ENCODE peak calls at places on chromosome X, in eight cellular contexts. J is GM23338, L is pancreas, B is OCI-LY7, K is suprapubic skin, X is lung, C is fibroblast of lung, H is adrenal gland. I is an unnamed sample. For H3K4me1, the result is how much of the 10 kb centered on the place peaks cover.

GRCh38 chrX:43349363-43349762 is 306.7 kb upstream of the MAOA start:
- DNase-seq in C (no peak), K (no peak), B (peak), H (peak), J (peak), X (peak), L (no peak), I (peak)

GRCh38 chrX:103629295-103630170 is 758 bp downstream of the TCEAL1 start:
- DNase-seq in K (peak), H (peak), J (peak), L (peak), B (peak), X (peak), C (peak), I (peak)

GRCh38 chrX:85505801-85506200 is 126.3 kb upstream of the POF1B start:
- DNase-seq in C (no peak), K (no peak), J (no peak), B (no peak), H (no peak), X (no peak), L (no peak), I (no peak)

GRCh38 chrX:22165732-22166457 is 106.8 kb upstream of the CBLL2 start:
- DNase-seq in J (no peak), L (no peak), H (no peak), K (no peak), X (no peak), C (peak), B (no peak), I (no peak)

GRCh38 chrX:53831662-53832635 is 145.4 kb upstream of the HUWE1 start:
- DNase-seq in X (no peak), J (peak), H (peak), L (no peak), K (no peak), B (peak), C (peak), I (peak)

GRCh38 chrX:49919617-49920016 is 2.8 kb upstream of the CLCN5 start:
- DNase-seq in L (no peak), K (peak), B (peak), X (peak), H (peak), C (peak), J (peak), I (peak)

GRCh38 chrX:78652971-78653822 is 5.9 kb downstream of the RTL3 start:
- DNase-seq in X (no peak), K (no peak), L (no peak), J (no peak), H (no peak), B (no peak), C (peak), I (no peak)

GRCh38 chrX:108699368-108699767 is 37.0 kb downstream of the IRS4 start:
- DNase-seq in H (no peak), L (no peak), J (peak), X (no peak), B (peak), C (peak), K (no peak), I (no peak)

GRCh38 chrX:111784667-111785066 is 91.3 kb upstream of the TRPC5OS start:
- DNase-seq in B (no peak), H (no peak), K (no peak), X (no peak), L (no peak), C (no peak), J (no peak), I (no peak)

GRCh38 chrX:107541244-107541643 is 87.1 kb upstream of the PRPS1 start:
- DNase-seq in C (peak), J (no peak), L (no peak), B (peak), H (no peak), X (no peak), K (no peak), I (no peak)

GRCh38 chrX:14673236-14673635 is 143.9 kb downstream of the GLRA2 start:
- DNase-seq in J (no peak), B (no peak), H (no peak), L (no peak), C (peak), K (no peak), X (no peak), I (no peak)

GRCh38 chrX:141341341-141341740 is 99.0 kb upstream of the SPANXC start:
- DNase-seq in K (no peak), L (no peak), C (peak), J (no peak), B (no peak), X (no peak), H (peak), I (no peak)

GRCh38 chrX:110322603-110323002 is 4.7 kb upstream of the AMMECR1 start:
- DNase-seq in B (no peak), L (no peak), X (no peak), J (no peak), K (no peak), H (no peak), C (peak), I (no peak)

GRCh38 chrX:30513284-30513683 is 64.3 kb downstream of the TASL start:
- DNase-seq in X (no peak), K (no peak), B (peak), L (no peak), H (no peak), C (no peak), J (peak), I (no peak)

GRCh38 chrX:78997870-78998558 is 52.8 kb downstream of the P2RY10 start:
- DNase-seq in B (peak), H (no peak), L (no peak), K (no peak), X (no peak), C (no peak), J (peak), I (no peak)

GRCh38 chrX:136586386-136586785 is 54.4 kb downstream of the VGLL1 start:
- DNase-seq in B (no peak), X (no peak), L (no peak), J (no peak), C (peak), H (no peak), K (no peak), I (peak)

GRCh38 chrX:39869846-39870601 is 227.7 kb downstream of the BCOR start:
- DNase-seq in K (no peak), C (peak), B (no peak), J (no peak), L (no peak), X (no peak), H (no peak), I (peak)

GRCh38 chrX:107576841-107577240 is 51.5 kb upstream of the PRPS1 start:
- DNase-seq in X (no peak), K (no peak), L (no peak), H (no peak), J (no peak), C (no peak), B (no peak), I (no peak)

GRCh38 chrX:41259516-41259915 is 74.4 kb upstream of the DDX3X start:
- DNase-seq in K (no peak), L (peak), X (no peak), C (peak), B (no peak), J (peak), H (no peak), I (no peak)

GRCh38 chrX:110412971-110413726 is 54.5 kb downstream of the RTL9 start:
- DNase-seq in X (peak), L (peak), H (peak), C (peak), K (peak), B (peak), J (peak), I (peak)

GRCh38 chrX:44020693-44021092 is 47.5 kb upstream of the NDP start:
- DNase-seq in C (no peak), L (no peak), J (no peak), B (no peak), H (no peak), X (no peak), K (no peak), I (no peak)

GRCh38 chrX:51336584-51336983 is 4.0 kb downstream of the NUDT10 start:
- DNase-seq in L (no peak), H (peak), X (no peak), K (no peak), C (peak), J (peak), B (peak), I (no peak)

GRCh38 chrX:65821721-65822496 is 154.5 kb downstream of the MSN start:
- DNase-seq in X (no peak), L (no peak), C (no peak), J (peak), B (no peak), K (no peak), H (no peak), I (peak)

GRCh38 chrX:154374361-154375155 is at the start of gene FLNA:
- DNase-seq in H (no peak), K (no peak), X (no peak), J (peak), B (no peak), L (peak), C (peak), I (no peak)

GRCh38 chrX:21509912-21510311 is 135.7 kb downstream of the CNKSR2 start:
- DNase-seq in J (no peak), L (no peak), B (no peak), C (peak), H (no peak), X (no peak), K (no peak), I (no peak)

GRCh38 chrX:16722481-16722880 is 3.1 kb downstream of the SYAP1 start:
- DNase-seq in L (no peak), C (no peak), H (no peak), K (no peak), B (no peak), J (no peak), X (no peak), I (no peak)

GRCh38 chrX:135384161-135384836 is 37.4 kb upstream of the SMIM10L2A start:
- DNase-seq in L (no peak), J (peak), B (no peak), X (no peak), C (no peak), K (no peak), H (no peak), I (peak)

GRCh38 chrX:16664059-16664458 is 14.1 kb downstream of the S100G start:
- DNase-seq in L (no peak), K (no peak), J (no peak), H (no peak), B (no peak), C (peak), X (no peak), I (no peak)

GRCh38 chrX:144918936-144919335 is 328.4 kb upstream of the SPANXN1 start:
- DNase-seq in L (no peak), X (no peak), C (no peak), J (no peak), K (no peak), B (no peak), H (no peak), I (no peak)

GRCh38 chrX:51860679-51861078 is 32.7 kb upstream of the MAGED1 start:
- DNase-seq in B (peak), X (no peak), H (peak), K (no peak), C (peak), J (peak), L (no peak), I (no peak)

GRCh38 chrX:39508300-39508692 is 589.5 kb downstream of the BCOR start:
- DNase-seq in B (no peak), X (no peak), K (no peak), J (no peak), H (no peak), L (no peak), C (no peak), I (peak)

GRCh38 chrX:70454441-70455365 is 10.1 kb downstream of the DLG3 start:
- DNase-seq in B (peak), K (no peak), C (peak), H (peak), L (peak), J (peak), X (peak), I (peak)

GRCh38 chrX:19747672-19748610 is 139.5 kb downstream of the SH3KBP1 start:
- DNase-seq in J (no peak), X (no peak), L (no peak), K (no peak), B (peak), C (no peak), H (no peak), I (peak)

GRCh38 chrX:3141031-3141430 is 99.8 kb downstream of the ARSF start:
- DNase-seq in X (no peak), B (no peak), L (no peak), C (peak), J (no peak), K (no peak), H (no peak), I (no peak)

GRCh38 chrX:72274526-72274925 is 2.5 kb downstream of the RPS4X start:
- DNase-seq in L (no peak), H (no peak), J (no peak), B (no peak), K (no peak), X (no peak), C (peak), I (no peak)
- H3K4me3 ChIP-seq in L (peak), H (no peak), J (peak), B (peak), K (no peak), X (no peak), C (peak), I (no peak)

GRCh38 chrX:123140904-123141303 is 43.2 kb upstream of the GRIA3 start:
- DNase-seq in C (no peak), H (no peak), L (no peak), K (no peak), B (no peak), J (no peak), X (no peak), I (no peak)

GRCh38 chrX:123138473-123138872 is 45.6 kb upstream of the GRIA3 start:
- DNase-seq in L (no peak), K (no peak), C (peak), H (no peak), J (no peak), X (no peak), B (no peak), I (no peak)

DNA sequence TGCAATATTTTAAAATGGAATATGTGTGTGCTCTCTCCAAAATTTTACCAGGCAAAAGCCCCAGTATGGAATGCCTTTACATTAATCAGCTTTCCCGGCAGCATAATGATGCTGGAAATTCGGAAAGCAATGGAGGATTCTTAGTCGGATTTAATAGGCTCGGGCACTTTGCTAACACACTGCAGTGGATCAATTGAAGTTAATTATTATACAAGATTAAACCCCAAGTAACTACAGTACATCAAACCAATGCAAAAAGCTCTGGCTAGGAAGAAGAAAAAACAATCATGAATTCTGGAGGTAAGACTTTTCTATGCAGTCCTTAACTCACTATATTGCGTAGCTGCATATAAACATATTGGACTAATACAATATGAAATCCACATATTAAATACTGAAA is 43.6 kb upstream of the GRIA3 start:
- DNase-seq in J (no peak), H (no peak), C (no peak), L (no peak), K (no peak), B (no peak), X (no peak), I (no peak)
- H3K4me1 ChIP-seq in J (under half), H (under half), C (under half), L (under half), K (under half), B (under half), X (under half), I (under half)

DNA sequence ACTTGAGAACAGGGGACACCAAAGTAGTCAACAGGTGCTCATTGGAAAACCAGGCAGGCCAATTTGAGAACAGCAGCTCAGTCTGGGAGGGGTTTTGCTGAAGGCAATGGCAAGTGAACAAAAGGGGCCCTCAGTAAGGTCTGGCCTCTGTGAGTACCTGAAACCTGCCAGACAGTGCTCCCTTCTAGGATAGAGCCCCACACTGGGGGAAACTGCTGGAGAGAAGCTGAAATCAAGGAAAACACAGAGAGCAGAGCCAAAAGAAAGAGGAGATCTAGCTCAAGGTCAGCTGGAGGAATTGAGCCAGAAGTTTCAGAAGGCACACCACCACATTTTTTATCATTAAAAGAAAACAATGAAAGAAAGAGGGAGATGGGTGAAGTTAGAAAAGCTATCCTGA is 28.2 kb downstream of the PNMA6E start:
- DNase-seq in L (no peak), K (no peak), J (no peak), B (no peak), H (no peak), X (no peak), C (no peak), I (no peak)
- H3K27ac ChIP-seq in L (no peak), K (no peak), J (no peak), B (no peak), H (peak), X (no peak), C (no peak), I (no peak)

DNA sequence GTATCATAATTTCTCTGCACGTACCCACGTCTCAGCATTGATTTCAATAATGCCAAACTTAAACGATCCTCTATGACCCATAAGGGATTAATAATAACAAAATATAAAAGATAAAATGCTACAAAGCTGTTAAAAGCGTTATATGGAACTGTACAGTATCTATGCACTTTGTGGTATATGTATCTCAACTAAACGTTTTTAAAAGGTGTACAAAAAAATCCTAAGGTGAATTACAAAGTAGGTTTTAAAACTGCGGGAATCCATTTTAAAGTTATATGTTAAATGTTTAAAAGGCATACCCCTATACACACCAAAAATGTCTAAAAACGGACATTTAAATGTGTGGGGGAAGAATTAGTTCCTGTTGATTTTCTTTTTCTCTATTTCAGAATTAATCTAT is 860 bp downstream of the ZNF182 start:
- DNase-seq in H (no peak), B (no peak), L (no peak), X (no peak), C (no peak), J (no peak), K (no peak), I (no peak)
- H3K4me3 ChIP-seq in H (peak), B (peak), L (peak), X (no peak), C (peak), J (peak), K (peak), I (no peak)

GRCh38 chrX:133749370-133749769 is 236.0 kb downstream of the GPC3 start:
- DNase-seq in X (no peak), J (no peak), K (no peak), C (no peak), B (no peak), L (no peak), H (no peak), I (peak)

GRCh38 chrX:133754657-133755056 is 230.7 kb downstream of the GPC3 start:
- DNase-seq in B (no peak), K (no peak), X (no peak), L (no peak), C (no peak), J (no peak), H (no peak), I (no peak)

GRCh38 chrX:133745361-133745760 is 240.0 kb downstream of the GPC3 start:
- DNase-seq in K (no peak), L (no peak), H (no peak), J (peak), B (no peak), X (no peak), C (no peak), I (peak)

GRCh38 chrX:133746593-133746992 is 238.8 kb downstream of the GPC3 start:
- DNase-seq in J (no peak), B (no peak), X (no peak), H (no peak), C (no peak), K (no peak), L (no peak), I (no peak)

DNA sequence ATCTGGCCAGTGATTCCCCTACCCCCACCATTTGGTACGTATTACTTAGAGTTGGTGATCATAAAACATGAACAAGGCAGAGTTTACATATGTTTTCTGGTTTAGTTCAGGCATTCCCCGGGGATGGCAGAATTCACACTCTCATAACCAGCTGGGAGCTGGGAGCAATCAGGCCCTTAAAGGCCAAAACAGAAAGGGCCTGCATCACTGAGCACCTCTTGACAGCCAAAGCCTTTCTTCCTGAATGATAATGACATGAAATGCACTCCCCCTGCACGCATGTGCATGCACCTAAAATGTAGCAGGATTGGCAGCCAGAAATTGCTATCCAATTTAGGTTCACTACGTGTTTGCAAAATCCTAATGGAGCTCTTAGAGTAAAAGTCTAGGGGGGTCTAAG is 235.4 kb downstream of the GPC3 start:
- DNase-seq in C (no peak), X (no peak), B (no peak), H (no peak), K (no peak), J (no peak), L (no peak), I (no peak)
- H3K4me1 ChIP-seq in C (under half), X (under half), B (under half), H (under half), K (under half), J (under half), L (under half), I (under half)

GRCh38 chrX:7889680-7890079 is 37.5 kb downstream of the PNPLA4 start:
- DNase-seq in L (no peak), X (no peak), B (no peak), H (no peak), K (no peak), C (peak), J (no peak), I (no peak)
- H3K27ac ChIP-seq in L (no peak), X (no peak), B (no peak), H (no peak), K (no peak), C (no peak), J (no peak), I (no peak)